ENCODE peak calls at places on chromosomes 13 and 19, in six cellular contexts. S, H, B, X, E and C are unnamed samples. For H3K36me3, the result is how much of the 10 kb centered on the place peaks cover.

GRCh38 chr13:74214321-74214720 is 80.1 kb upstream of the KLF12 start:
- DNase-seq in E (no peak), H (no peak), X (no peak), S (no peak), B (no peak), C (no peak)

GRCh38 chr19:3186377-3186688 is 603 bp downstream of the NCLN start:
- DNase-seq in E (peak), B (no peak), H (no peak), X (no peak), S (no peak), C (no peak)

GRCh38 chr13:27194895-27195764 is 23.5 kb upstream of the USP12 start:
- DNase-seq in E (no peak), X (no peak), H (peak), S (no peak), B (no peak), C (no peak)

GRCh38 chr19:31340059-31341025 is 8.9 kb downstream of the TSHZ3 start:
- DNase-seq in H (peak), B (no peak), E (no peak), X (no peak), S (peak), C (no peak)

GRCh38 chr19:47190167-47190727 is 40.8 kb downstream of the BBC3 start:
- DNase-seq in E (peak), H (peak), S (peak), B (peak), X (peak), C (no peak)

GRCh38 chr13:49620170-49620621 is 8.1 kb upstream of the ARL11 start:
- DNase-seq in X (no peak), S (peak), E (no peak), H (no peak), B (no peak), C (peak)

GRCh38 chr13:41552031-41552430 is 94.7 kb downstream of the RGCC start:
- DNase-seq in X (no peak), S (no peak), B (no peak), E (no peak), H (no peak), C (no peak)

GRCh38 chr13:44259045-44260042 is 114.3 kb upstream of the SERP2 start:
- DNase-seq in B (peak), S (no peak), X (peak), H (peak), E (no peak), C (peak)

GRCh38 chr13:113651511-113652403 is 6.2 kb downstream of the ATP4B start:
- DNase-seq in S (peak), H (no peak), X (no peak), B (no peak), E (peak), C (no peak)

GRCh38 chr13:59835569-59835968 is 328.2 kb downstream of the DIAPH3 start:
- DNase-seq in H (no peak), B (no peak), S (no peak), X (no peak), E (no peak), C (no peak)

GRCh38 chr13:70311175-70311574 is 202.9 kb upstream of the KLHL1 start:
- DNase-seq in S (no peak), H (no peak), E (no peak), X (no peak), B (no peak), C (no peak)

DNA sequence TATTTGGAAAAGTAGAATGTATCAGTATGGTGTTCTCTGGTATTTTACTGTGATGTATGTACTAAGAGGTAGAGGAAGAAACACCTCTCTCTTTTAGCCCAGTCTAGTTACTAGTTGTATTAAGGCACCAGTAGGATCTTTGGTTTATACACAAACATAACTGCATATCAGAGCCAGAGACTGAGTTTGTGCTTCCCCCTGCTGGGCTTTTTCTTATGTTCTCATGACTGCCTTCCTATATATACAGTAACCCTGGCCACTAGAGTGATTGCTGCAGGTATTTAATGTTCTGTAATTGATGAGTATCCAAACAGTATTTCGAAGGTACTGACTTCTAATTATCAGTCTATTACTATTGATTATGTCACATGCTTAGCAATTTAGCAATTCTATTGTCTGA is 202.5 kb upstream of the KLHL1 start:
- DNase-seq in B (no peak), H (no peak), X (peak), E (no peak), S (no peak), C (no peak)
- TF ChIP-seq CTCF in B (no peak), H (no peak), X (no peak), E (no peak), S (no peak), C (peak)

GRCh38 chr19:49758292-49758691 is 4.8 kb downstream of the TSKS start:
- DNase-seq in H (peak), E (no peak), S (no peak), X (no peak), B (no peak), C (no peak)

GRCh38 chr19:49763230-49763629 is at the start of gene TSKS:
- DNase-seq in X (no peak), S (no peak), H (no peak), B (no peak), E (no peak), C (no peak)

GRCh38 chr19:49761249-49761624 is 1.9 kb downstream of the TSKS start:
- DNase-seq in H (no peak), X (no peak), E (no peak), B (no peak), S (no peak), C (no peak)

GRCh38 chr19:49764341-49764740 is 1.2 kb upstream of the TSKS start:
- DNase-seq in B (no peak), E (no peak), S (no peak), H (no peak), X (no peak), C (no peak)

DNA sequence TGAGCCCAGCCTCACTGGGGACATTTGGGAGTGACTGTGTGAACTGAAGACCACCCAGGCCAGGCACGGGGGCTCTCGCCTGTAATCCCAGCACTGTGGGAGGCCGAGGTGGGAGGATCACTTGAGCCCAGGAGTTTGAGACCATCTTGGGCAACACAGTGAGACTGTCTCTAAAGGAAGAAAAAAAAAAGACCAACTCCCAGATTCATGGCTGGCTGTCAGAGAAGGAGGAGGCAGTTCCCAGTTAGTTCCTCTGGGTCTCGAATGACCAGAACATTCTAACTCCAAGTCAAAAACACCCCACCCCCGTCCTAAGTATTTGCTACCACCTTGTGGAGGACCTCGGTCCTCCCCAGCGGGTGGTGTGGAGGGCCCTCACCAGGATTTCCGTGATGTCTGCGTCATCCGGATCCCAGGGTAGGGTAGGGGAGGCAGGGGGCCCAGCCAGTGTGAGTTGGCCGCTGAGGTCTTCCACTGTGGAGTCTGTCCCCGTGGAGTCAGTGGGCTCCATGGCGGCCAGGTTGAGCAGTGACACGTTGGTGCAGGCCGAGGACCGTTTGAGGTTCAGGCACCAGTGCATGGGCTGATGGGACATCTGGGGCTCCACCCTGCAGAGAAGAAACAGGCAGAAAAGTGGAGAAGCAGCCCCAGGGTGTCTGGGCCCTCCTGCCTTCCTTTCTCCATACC is 1.3 kb downstream of the TSKS start:
- DNase-seq in H (peak), S (no peak), X (no peak), E (no peak), B (no peak), C (no peak)
- H3K4me3 ChIP-seq in H (no peak), S (no peak), X (no peak), E (no peak), B (no peak), C (no peak)

DNA sequence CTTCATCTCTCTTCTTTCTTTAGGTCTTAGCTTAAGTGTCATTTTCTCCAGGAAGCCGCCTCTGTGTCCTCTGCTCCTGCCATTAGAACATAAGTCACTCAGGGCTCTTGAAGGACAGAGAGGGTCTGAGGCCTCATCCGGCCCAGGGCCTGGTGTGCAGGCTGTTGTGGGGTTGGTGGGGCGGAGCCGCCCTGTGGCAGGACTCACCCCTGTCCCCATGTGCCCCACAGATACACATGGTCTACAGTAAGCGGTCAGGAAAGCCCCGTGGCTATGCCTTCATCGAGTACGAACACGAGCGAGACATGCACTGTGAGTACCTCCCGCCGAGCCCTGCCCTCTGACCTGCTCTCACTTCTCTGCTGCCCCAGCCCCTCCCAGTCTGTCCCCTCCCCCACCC is 13.0 kb upstream of the LIN7B start:
- DNase-seq in X (no peak), B (no peak), S (peak), H (no peak), E (no peak), C (no peak)
- H3K36me3 ChIP-seq in X (under half), B (half or more), S (half or more), H (half or more), E (under half), C (under half)

GRCh38 chr19:5498817-5499535 is 43.8 kb downstream of the ZNRF4 start:
- DNase-seq in X (no peak), E (no peak), S (no peak), B (no peak), H (no peak), C (no peak)
- TF ChIP-seq CTCF in X (no peak), E (no peak), S (no peak), B (no peak), H (no peak), C (no peak)

GRCh38 chr19:2013683-2013961 is 1.9 kb downstream of the BTBD2 start:
- DNase-seq in B (no peak), X (no peak), H (no peak), E (no peak), S (no peak), C (no peak)

GRCh38 chr19:2015611-2015950 is at the start of gene BTBD2:
- DNase-seq in H (peak), S (no peak), X (peak), E (peak), B (peak), C (no peak)

GRCh38 chr19:2014731-2015610 is 543 bp downstream of the BTBD2 start:
- DNase-seq in H (no peak), B (no peak), X (no peak), E (peak), S (peak), C (no peak)

GRCh38 chr19:2014081-2014693 is 1.3 kb downstream of the BTBD2 start:
- DNase-seq in B (no peak), E (no peak), H (no peak), X (no peak), S (no peak), C (no peak)

GRCh38 chr19:2016041-2016807 is 710 bp upstream of the BTBD2 start:
- DNase-seq in B (peak), S (peak), E (peak), H (peak), X (peak), C (peak)
- H3K4me3 ChIP-seq in B (no peak), S (peak), E (no peak), H (peak), X (peak), C (peak)

GRCh38 chr13:19767966-19768365 is 14.8 kb downstream of the PSPC1 start:
- DNase-seq in E (no peak), H (no peak), X (no peak), B (no peak), S (no peak), C (no peak)

GRCh38 chr13:19766637-19767036 is 16.1 kb downstream of the PSPC1 start:
- DNase-seq in B (no peak), X (no peak), S (no peak), E (no peak), H (no peak), C (no peak)

GRCh38 chr13:19769854-19770253 is 12.9 kb downstream of the PSPC1 start:
- DNase-seq in S (no peak), X (no peak), B (no peak), E (no peak), H (peak), C (no peak)

DNA sequence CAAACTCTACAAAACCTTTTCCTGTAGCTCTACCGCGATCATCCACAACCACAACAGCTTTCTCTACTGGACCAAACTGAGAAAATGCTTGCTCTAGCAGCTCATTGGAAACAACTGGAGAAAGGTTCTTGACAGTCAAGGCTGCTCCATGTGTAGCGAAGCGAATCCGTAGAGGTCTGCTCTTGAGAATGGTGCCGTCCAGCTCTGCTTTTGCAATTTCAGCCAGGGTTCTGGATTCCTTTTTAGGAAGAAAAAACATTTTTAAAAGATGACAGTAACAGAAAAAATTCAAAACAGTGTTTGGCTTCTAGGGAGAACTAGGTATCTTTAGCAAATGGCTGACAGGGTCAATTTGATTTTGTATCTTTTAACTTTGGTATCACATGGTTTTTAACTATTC is 10.4 kb downstream of the PSPC1 start:
- DNase-seq in B (no peak), H (peak), X (no peak), E (no peak), S (no peak), C (no peak)
- H3K36me3 ChIP-seq in B (under half), H (under half), X (under half), E (under half), S (under half), C (under half)

GRCh38 chr19:27775395-27775794 is 1437.6 kb downstream of the UQCRFS1 start:
- DNase-seq in H (no peak), B (no peak), E (no peak), S (no peak), X (no peak), C (no peak)
- TF ChIP-seq CTCF in H (no peak), B (no peak), E (no peak), S (no peak), X (no peak), C (peak)

GRCh38 chr13:29594710-29595379 is 643 bp downstream of the SLC7A1 start:
- DNase-seq in H (peak), S (peak), E (peak), X (peak), B (no peak), C (peak)
- H3K4me3 ChIP-seq in H (peak), S (peak), E (peak), X (peak), B (peak), C (peak)

GRCh38 chr19:15253076-15253475 is 20.8 kb upstream of the EPHX3 start:
- DNase-seq in E (no peak), X (no peak), H (no peak), S (no peak), B (no peak), C (no peak)
- H3K36me3 ChIP-seq in E (under half), X (under half), H (half or more), S (half or more), B (half or more), C (half or more)

GRCh38 chr19:6717441-6717971 is 2.9 kb downstream of the C3 start:
- DNase-seq in S (no peak), H (no peak), B (no peak), E (no peak), X (no peak), C (no peak)
- TF ChIP-seq CTCF in S (no peak), H (no peak), B (no peak), E (no peak), X (no peak), C (no peak)